ENCODE peak calls at places on chromosome 21, in nine cellular contexts. One of them, this sample, is unnamed.

GRCh38 chr21:34889287-34889536 is 159.9 kb downstream of the RUNX1 start:
- DNase-seq in retinal pigment epithelial cell: no peak
- DNase-seq in T1000: peak; percentile 66
- DNase-seq in activated T-helper 1 cell treated with Interleukin-2 at 50 U/mL for 16 hours: no peak
- DNase-seq in Calu3: peak; percentile 26
- DNase-seq in T-helper 9 cell: peak; percentile 42
- DNase-seq in body of pancreas: peak; percentile 44
- DNase-seq in foreskin fibroblast: peak; percentile 74
- DNase-seq in stimulated activated CD4-positive, alpha-beta T cell treated with anti-CD3 and anti-CD28 coated beads, Interleukin-15, amount 100 ng/mL, for 1 hour: no peak
- DNase-seq in this sample: peak; percentile 62

GRCh38 chr21:31191553-31191952 is 152.5 kb downstream of the TIAM1 start:
- DNase-seq in retinal pigment epithelial cell: no peak
- DNase-seq in T1000: no peak
- DNase-seq in activated T-helper 1 cell treated with Interleukin-2 at 50 U/mL for 16 hours: no peak
- DNase-seq in Calu3: no peak
- DNase-seq in T-helper 9 cell: no peak
- DNase-seq in body of pancreas: no peak
- DNase-seq in foreskin fibroblast: no peak
- DNase-seq in stimulated activated CD4-positive, alpha-beta T cell treated with anti-CD3 and anti-CD28 coated beads, Interleukin-15, amount 100 ng/mL, for 1 hour: no peak
- DNase-seq in this sample: no peak

GRCh38 chr21:44497641-44498243 is 42.3 kb downstream of the KRTAP10-1 start:
- DNase-seq in retinal pigment epithelial cell: no peak
- DNase-seq in T1000: no peak
- DNase-seq in activated T-helper 1 cell treated with Interleukin-2 at 50 U/mL for 16 hours: no peak
- DNase-seq in Calu3: no peak
- DNase-seq in T-helper 9 cell: no peak
- DNase-seq in body of pancreas: peak; percentile 52
- DNase-seq in foreskin fibroblast: peak; percentile 18
- DNase-seq in stimulated activated CD4-positive, alpha-beta T cell treated with anti-CD3 and anti-CD28 coated beads, Interleukin-15, amount 100 ng/mL, for 1 hour: no peak
- DNase-seq in this sample: no peak

GRCh38 chr21:46455575-46456385 is 2.9 kb upstream of the DIP2A start:
- DNase-seq in retinal pigment epithelial cell: no peak
- DNase-seq in T1000: no peak
- DNase-seq in activated T-helper 1 cell treated with Interleukin-2 at 50 U/mL for 16 hours: no peak
- DNase-seq in Calu3: no peak
- DNase-seq in T-helper 9 cell: no peak
- DNase-seq in body of pancreas: no peak
- DNase-seq in foreskin fibroblast: peak; percentile 53
- DNase-seq in stimulated activated CD4-positive, alpha-beta T cell treated with anti-CD3 and anti-CD28 coated beads, Interleukin-15, amount 100 ng/mL, for 1 hour: no peak
- DNase-seq in this sample: peak; percentile 56

GRCh38 chr21:42554251-42554937 is 40.7 kb downstream of the SLC37A1 start:
- DNase-seq in retinal pigment epithelial cell: no peak
- DNase-seq in T1000: no peak
- DNase-seq in activated T-helper 1 cell treated with Interleukin-2 at 50 U/mL for 16 hours: no peak
- DNase-seq in Calu3: no peak
- DNase-seq in T-helper 9 cell: no peak
- DNase-seq in body of pancreas: no peak
- DNase-seq in foreskin fibroblast: no peak
- DNase-seq in stimulated activated CD4-positive, alpha-beta T cell treated with anti-CD3 and anti-CD28 coated beads, Interleukin-15, amount 100 ng/mL, for 1 hour: no peak
- DNase-seq in this sample: no peak

GRCh38 chr21:16794944-16795343 is 717.9 kb upstream of the CXADR start:
- DNase-seq in retinal pigment epithelial cell: peak; percentile 42
- DNase-seq in T1000: peak; percentile 8
- DNase-seq in activated T-helper 1 cell treated with Interleukin-2 at 50 U/mL for 16 hours: no peak
- DNase-seq in Calu3: peak; percentile 16
- DNase-seq in T-helper 9 cell: no peak
- DNase-seq in body of pancreas: peak; percentile 15
- DNase-seq in foreskin fibroblast: peak; percentile 95
- DNase-seq in stimulated activated CD4-positive, alpha-beta T cell treated with anti-CD3 and anti-CD28 coated beads, Interleukin-15, amount 100 ng/mL, for 1 hour: no peak
- DNase-seq in this sample: no peak

GRCh38 chr21:29077651-29078090 is 4.2 kb upstream of the CCT8 start:
- DNase-seq in retinal pigment epithelial cell: no peak
- DNase-seq in T1000: no peak
- DNase-seq in activated T-helper 1 cell treated with Interleukin-2 at 50 U/mL for 16 hours: no peak
- DNase-seq in Calu3: no peak
- DNase-seq in T-helper 9 cell: no peak
- DNase-seq in body of pancreas: no peak
- DNase-seq in foreskin fibroblast: no peak
- DNase-seq in stimulated activated CD4-positive, alpha-beta T cell treated with anti-CD3 and anti-CD28 coated beads, Interleukin-15, amount 100 ng/mL, for 1 hour: no peak
- DNase-seq in this sample: no peak

GRCh38 chr21:42406201-42406601 is 2.5 kb downstream of the UBASH3A start:
- DNase-seq in retinal pigment epithelial cell: no peak
- DNase-seq in T1000: no peak
- DNase-seq in activated T-helper 1 cell treated with Interleukin-2 at 50 U/mL for 16 hours: no peak
- DNase-seq in Calu3: no peak
- DNase-seq in T-helper 9 cell: no peak
- DNase-seq in body of pancreas: no peak
- DNase-seq in foreskin fibroblast: no peak
- DNase-seq in stimulated activated CD4-positive, alpha-beta T cell treated with anti-CD3 and anti-CD28 coated beads, Interleukin-15, amount 100 ng/mL, for 1 hour: no peak
- DNase-seq in this sample: no peak

GRCh38 chr21:41167348-41168342 is at the start of gene BACE2:
- DNase-seq in retinal pigment epithelial cell: no peak
- DNase-seq in T1000: no peak
- DNase-seq in activated T-helper 1 cell treated with Interleukin-2 at 50 U/mL for 16 hours: no peak
- DNase-seq in Calu3: peak; percentile 79
- DNase-seq in T-helper 9 cell: no peak
- DNase-seq in body of pancreas: peak; percentile 80
- DNase-seq in foreskin fibroblast: peak; percentile 67
- DNase-seq in stimulated activated CD4-positive, alpha-beta T cell treated with anti-CD3 and anti-CD28 coated beads, Interleukin-15, amount 100 ng/mL, for 1 hour: peak; percentile 27
- DNase-seq in this sample: no peak

GRCh38 chr21:45320261-45320990 is 32.7 kb upstream of the POFUT2 start:
- DNase-seq in retinal pigment epithelial cell: no peak
- DNase-seq in T1000: no peak
- DNase-seq in activated T-helper 1 cell treated with Interleukin-2 at 50 U/mL for 16 hours: no peak
- DNase-seq in Calu3: no peak
- DNase-seq in T-helper 9 cell: no peak
- DNase-seq in body of pancreas: no peak
- DNase-seq in foreskin fibroblast: no peak
- DNase-seq in stimulated activated CD4-positive, alpha-beta T cell treated with anti-CD3 and anti-CD28 coated beads, Interleukin-15, amount 100 ng/mL, for 1 hour: no peak
- DNase-seq in this sample: no peak

GRCh38 chr21:45029298-45029967 is 44.9 kb upstream of the ADARB1 start:
- DNase-seq in retinal pigment epithelial cell: no peak
- DNase-seq in T1000: no peak
- DNase-seq in activated T-helper 1 cell treated with Interleukin-2 at 50 U/mL for 16 hours: no peak
- DNase-seq in Calu3: no peak
- DNase-seq in T-helper 9 cell: no peak
- DNase-seq in body of pancreas: peak; percentile 25
- DNase-seq in foreskin fibroblast: no peak
- DNase-seq in stimulated activated CD4-positive, alpha-beta T cell treated with anti-CD3 and anti-CD28 coated beads, Interleukin-15, amount 100 ng/mL, for 1 hour: no peak
- DNase-seq in this sample: no peak

GRCh38 chr21:40041446-40041845 is 174.2 kb downstream of the PCP4 start:
- DNase-seq in retinal pigment epithelial cell: no peak
- DNase-seq in T1000: no peak
- DNase-seq in activated T-helper 1 cell treated with Interleukin-2 at 50 U/mL for 16 hours: no peak
- DNase-seq in Calu3: no peak
- DNase-seq in T-helper 9 cell: no peak
- DNase-seq in body of pancreas: no peak
- DNase-seq in foreskin fibroblast: no peak
- DNase-seq in stimulated activated CD4-positive, alpha-beta T cell treated with anti-CD3 and anti-CD28 coated beads, Interleukin-15, amount 100 ng/mL, for 1 hour: no peak
- DNase-seq in this sample: no peak

GRCh38 chr21:39568380-39568779 is 44.4 kb upstream of the B3GALT5 start:
- DNase-seq in retinal pigment epithelial cell: no peak
- DNase-seq in T1000: no peak
- DNase-seq in activated T-helper 1 cell treated with Interleukin-2 at 50 U/mL for 16 hours: no peak
- DNase-seq in Calu3: no peak
- DNase-seq in T-helper 9 cell: no peak
- DNase-seq in body of pancreas: no peak
- DNase-seq in foreskin fibroblast: no peak
- DNase-seq in stimulated activated CD4-positive, alpha-beta T cell treated with anti-CD3 and anti-CD28 coated beads, Interleukin-15, amount 100 ng/mL, for 1 hour: no peak
- DNase-seq in this sample: no peak

GRCh38 chr21:21921410-21922232 is 923.4 kb downstream of the NCAM2 start:
- DNase-seq in retinal pigment epithelial cell: no peak
- DNase-seq in T1000: no peak
- DNase-seq in activated T-helper 1 cell treated with Interleukin-2 at 50 U/mL for 16 hours: no peak
- DNase-seq in Calu3: no peak
- DNase-seq in T-helper 9 cell: no peak
- DNase-seq in body of pancreas: peak; percentile 6
- DNase-seq in foreskin fibroblast: no peak
- DNase-seq in stimulated activated CD4-positive, alpha-beta T cell treated with anti-CD3 and anti-CD28 coated beads, Interleukin-15, amount 100 ng/mL, for 1 hour: no peak
- DNase-seq in this sample: no peak

This sample was measured in CMK.